ENCODE peak calls at places on chromosome 4, in eight cellular contexts. Z, B, G, T, H, X, I and J are unnamed samples.

GRCh38 chr4:5381981-5382441 is 326.3 kb downstream of the EVC2 start:
- DNase-seq in H (peak; percentile 66), I (peak; percentile 61), B (no peak), Z (no peak), T (no peak), G (no peak), X (no peak), J (no peak)

GRCh38 chr4:106063009-106063408 is 167.7 kb downstream of the NPNT start:
- DNase-seq in G (no peak), T (no peak), H (no peak), I (no peak), B (no peak), X (no peak), Z (no peak), J (no peak)

GRCh38 chr4:123891901-123892300 is 495.3 kb downstream of the SPRY1 start:
- DNase-seq in X (no peak), I (no peak), Z (no peak), H (no peak), T (no peak), B (no peak), G (no peak), J (no peak)

GRCh38 chr4:17510582-17510981 is 1.3 kb downstream of the QDPR start:
- DNase-seq in X (no peak), B (no peak), I (no peak), G (no peak), H (no peak), T (no peak), Z (no peak), J (no peak)

GRCh38 chr4:29726938-29727337 is 993.2 kb upstream of the PCDH7 start:
- DNase-seq in T (no peak), B (no peak), I (no peak), X (no peak), Z (no peak), G (no peak), H (no peak), J (no peak)

GRCh38 chr4:154467886-154468285 is 23.7 kb downstream of the DCHS2 start:
- DNase-seq in T (no peak), I (no peak), H (no peak), Z (no peak), G (no peak), X (no peak), B (no peak), J (no peak)

GRCh38 chr4:84582988-84583870 is at the start of gene CDS1:
- DNase-seq in T (peak; percentile 60), X (peak; percentile 54), G (peak; percentile 91), Z (no peak), H (no peak), I (no peak), B (peak; percentile 15), J (no peak)

GRCh38 chr4:155674669-155675071 is 8.0 kb downstream of the GUCY1A1 start:
- DNase-seq in X (no peak), T (no peak), Z (no peak), B (no peak), G (no peak), I (no peak), H (no peak), J (no peak)

GRCh38 chr4:179196511-179196910 is 1754.3 kb upstream of the AGA start:
- DNase-seq in I (peak; percentile 1), G (no peak), X (peak; percentile 6), T (no peak), B (no peak), Z (no peak), H (no peak), J (no peak)

GRCh38 chr4:177369372-177369771 is 59.7 kb downstream of the NEIL3 start:
- DNase-seq in H (no peak), Z (no peak), I (peak; percentile 60), T (no peak), X (no peak), B (no peak), G (no peak), J (no peak)

GRCh38 chr4:177371452-177371851 is 61.8 kb downstream of the NEIL3 start:
- DNase-seq in H (no peak), Z (no peak), I (no peak), X (no peak), G (no peak), T (no peak), B (no peak), J (no peak)

GRCh38 chr4:177367336-177367735 is 57.7 kb downstream of the NEIL3 start:
- DNase-seq in X (no peak), Z (no peak), B (no peak), G (no peak), H (no peak), I (peak; percentile 6), T (no peak), J (no peak)
- TF ChIP-seq CTCF in X (peak; percentile 18), Z (peak; percentile 46), B (no peak), G (no peak), H (peak; percentile 36), I (peak; percentile 52), T (no peak), J (no peak)

DNA sequence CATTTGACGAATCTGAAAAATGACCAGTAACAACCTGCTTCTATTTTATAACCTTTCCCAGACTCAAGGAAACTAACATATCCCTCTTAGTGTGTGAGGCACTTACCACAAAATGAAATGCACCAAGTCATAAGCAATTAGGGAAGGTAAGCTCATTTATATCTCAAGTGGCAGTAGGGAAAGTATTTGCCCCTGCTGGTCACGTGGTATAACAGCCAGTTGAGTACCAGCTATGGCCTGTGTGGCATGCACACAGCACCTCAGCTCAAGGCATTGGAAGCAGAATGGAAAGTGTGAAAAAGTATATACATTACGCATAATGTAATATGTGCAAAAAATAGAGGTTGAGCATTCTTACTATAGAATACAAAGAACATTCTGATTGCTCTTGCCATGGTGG is 178.3 kb upstream of the GYPA start:
- DNase-seq in T (no peak), I (no peak), Z (no peak), B (no peak), X (no peak), H (no peak), G (no peak), J (no peak)
- TF ChIP-seq CTCF in T (no peak), I (no peak), Z (peak; percentile 31), B (no peak), X (no peak), H (no peak), G (no peak), J (no peak)

GRCh38 chr4:174252412-174252811 is 31.1 kb downstream of the FBXO8 start:
- DNase-seq in X (no peak), B (no peak), G (no peak), Z (no peak), I (no peak), T (no peak), H (no peak), J (no peak)

GRCh38 chr4:174256277-174256713 is 27.2 kb downstream of the FBXO8 start:
- DNase-seq in Z (no peak), X (no peak), H (peak; percentile 15), B (no peak), I (no peak), T (no peak), G (no peak), J (no peak)

GRCh38 chr4:174255790-174256189 is 27.7 kb downstream of the FBXO8 start:
- DNase-seq in Z (no peak), I (peak; percentile 78), T (no peak), X (no peak), G (peak; percentile 17), H (no peak), B (no peak), J (no peak)

GRCh38 chr4:174255374-174255773 is 28.1 kb downstream of the FBXO8 start:
- DNase-seq in Z (no peak), G (no peak), X (no peak), B (no peak), T (no peak), H (no peak), I (no peak), J (no peak)

DNA sequence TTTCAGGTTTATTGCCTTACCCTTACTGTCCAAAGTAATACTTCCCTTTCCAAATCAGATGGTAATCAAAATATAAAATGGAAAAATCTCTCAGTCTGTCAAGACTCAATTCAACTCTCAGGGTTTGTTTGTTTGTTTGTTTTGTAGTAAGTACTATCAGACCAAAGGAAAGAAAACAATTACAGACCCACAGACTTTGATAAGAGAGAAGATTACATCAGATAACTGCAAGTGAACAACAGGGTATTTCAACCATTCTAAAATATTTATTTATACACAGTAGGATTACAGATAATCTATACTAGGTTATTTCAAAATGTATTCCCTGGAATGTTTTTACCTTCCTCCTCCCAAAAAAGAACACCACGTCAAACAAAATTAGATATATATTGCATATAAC is 28.9 kb downstream of the FBXO8 start:
- DNase-seq in X (no peak), B (no peak), G (no peak), Z (no peak), T (no peak), H (no peak), I (no peak), J (no peak)
- TF ChIP-seq CTCF in X (no peak), B (no peak), G (no peak), Z (no peak), T (no peak), H (no peak), I (no peak), J (no peak)

GRCh38 chr4:15779336-15779735 is 1.2 kb downstream of the CD38 start:
- DNase-seq in T (peak; percentile 29), X (peak; percentile 32), I (no peak), H (peak; percentile 15), B (peak; percentile 31), G (no peak), Z (no peak), J (no peak)
- TF ChIP-seq CTCF in T (no peak), X (no peak), I (peak; percentile 65), H (peak; percentile 55), B (peak; percentile 21), G (peak; percentile 12), Z (no peak), J (no peak)

DNA sequence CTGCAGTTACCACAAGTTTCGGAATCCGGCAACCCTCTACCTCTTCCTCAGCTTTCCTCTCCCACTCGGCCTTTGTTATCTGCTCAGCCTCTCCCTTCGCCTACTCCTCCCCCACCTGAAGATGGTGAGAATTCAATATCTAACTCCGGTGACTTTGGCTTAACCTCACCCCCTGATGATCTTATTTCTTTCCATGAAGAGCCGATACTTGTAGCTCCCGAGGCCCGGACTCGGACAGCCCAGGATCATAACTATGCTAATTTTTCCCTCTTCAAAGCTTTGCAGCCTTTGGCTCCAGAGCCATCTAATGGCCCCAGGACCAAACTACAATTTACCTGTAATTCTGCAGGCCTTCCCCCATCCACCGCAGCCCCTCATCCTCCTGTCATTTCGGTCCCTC is 32.0 kb upstream of the MGST2 start:
- DNase-seq in X (no peak), T (peak; percentile 45), H (no peak), Z (no peak), G (no peak), B (peak; percentile 51), I (no peak), J (no peak)
- TF ChIP-seq CTCF in X (peak; percentile 39), T (peak; percentile 24), H (peak; percentile 33), Z (peak; percentile 34), G (no peak), B (peak; percentile 68), I (peak; percentile 57), J (no peak)

GRCh38 chr4:95156452-95156765 is 392.4 kb downstream of the UNC5C start:
- DNase-seq in T (no peak), G (no peak), B (no peak), X (no peak), H (no peak), Z (no peak), I (no peak), J (no peak)
- TF ChIP-seq CTCF in T (no peak), G (no peak), B (no peak), X (peak; percentile 36), H (no peak), Z (no peak), I (no peak), J (no peak)